ENCODE peak calls at places on chromosomes 11 and 22, in ten cellular contexts. O, E, G, L, J, R, Z, W, Y and H are unnamed samples.

GRCh38 chr11:36352919-36353318 is 56.8 kb downstream of the PRR5L start:
- DNase-seq in E (no peak), Y (peak; percentile 19), G (peak; percentile 33), W (no peak), J (no peak), L (no peak), O (no peak), Z (no peak), R (no peak), H (no peak)

GRCh38 chr11:8006349-8006977 is 19.3 kb downstream of the EIF3F start:
- DNase-seq in E (peak; percentile 66), R (peak; percentile 20), Z (peak; percentile 56), L (peak; percentile 75), W (peak; percentile 82), O (no peak), J (no peak), G (no peak), Y (no peak), H (peak; percentile 91)

GRCh38 chr11:573146-573759 is 3.0 kb upstream of the PHRF1 start:
- DNase-seq in E (no peak), R (no peak), O (no peak), W (no peak), G (no peak), Y (no peak), J (no peak), L (no peak), Z (no peak), H (peak; percentile 77)

GRCh38 chr11:70503878-70504240 is 105.5 kb downstream of the CTTN start:
- DNase-seq in E (no peak), W (no peak), R (peak; percentile 57), L (no peak), Z (no peak), Y (no peak), J (no peak), O (peak; percentile 59), G (no peak), H (peak; percentile 64)

GRCh38 chr11:28616566-28616965 is 508.4 kb downstream of the METTL15 start:
- DNase-seq in R (no peak), J (no peak), O (no peak), L (no peak), Z (no peak), G (no peak), Y (no peak), W (no peak), E (no peak), H (no peak)

GRCh38 chr11:35747638-35748037 is 85.1 kb downstream of the TRIM44 start:
- DNase-seq in O (no peak), L (no peak), R (peak; percentile 84), Z (no peak), G (no peak), W (no peak), E (no peak), J (no peak), Y (no peak), H (no peak)

GRCh38 chr22:19527861-19528417 is 3.7 kb upstream of the CLDN5 start:
- DNase-seq in R (no peak), L (no peak), O (peak; percentile 53), Y (no peak), W (no peak), Z (no peak), G (no peak), J (no peak), E (no peak), H (peak; percentile 97)

GRCh38 chr22:50490531-50491308 is 4.1 kb downstream of the MIOX start:
- DNase-seq in W (no peak), Z (no peak), J (no peak), R (no peak), L (no peak), O (no peak), Y (no peak), G (no peak), E (peak; percentile 33), H (peak; percentile 62)

GRCh38 chr11:60910281-60910687 is 3.7 kb upstream of the TMEM109 start:
- DNase-seq in W (no peak), Z (no peak), O (no peak), G (no peak), Y (no peak), J (no peak), L (no peak), R (no peak), E (peak; percentile 82), H (no peak)

GRCh38 chr11:66317766-66318575 is 1.1 kb upstream of the CD248 start:
- DNase-seq in L (peak; percentile 46), O (no peak), W (peak; percentile 46), J (no peak), G (peak; percentile 39), Z (no peak), R (no peak), E (no peak), Y (peak; percentile 58), H (peak; percentile 88)

GRCh38 chr22:43923631-43924548 is at the start of gene PNPLA3:
- DNase-seq in Z (peak; percentile 90), O (no peak), L (peak; percentile 98), R (peak; percentile 64), E (peak; percentile 88), J (peak; percentile 72), Y (peak; percentile 68), G (peak; percentile 67), W (peak; percentile 95), H (peak; percentile 99)

GRCh38 chr11:68014157-68014965 is 4.2 kb downstream of the ALDH3B1 start:
- DNase-seq in R (no peak), J (no peak), W (peak; percentile 75), L (no peak), E (no peak), G (no peak), Y (no peak), Z (no peak), O (peak; percentile 93), H (peak; percentile 96)

GRCh38 chr22:44437493-44438015 is 60.5 kb downstream of the RTL6 start:
- DNase-seq in Z (no peak), O (no peak), E (no peak), G (no peak), W (peak; percentile 61), Y (no peak), R (no peak), J (no peak), L (no peak), H (peak; percentile 92)

GRCh38 chr11:89182773-89183172 is 5.1 kb downstream of the TYR start:
- DNase-seq in L (no peak), W (peak; percentile 18), J (no peak), Y (no peak), E (no peak), O (no peak), G (no peak), R (no peak), Z (no peak), H (peak; percentile 35)

GRCh38 chr11:69514771-69515170 is 33.3 kb downstream of the LINC01488 start:
- DNase-seq in Z (no peak), Y (no peak), G (no peak), J (no peak), O (peak; percentile 30), E (no peak), W (no peak), L (no peak), R (no peak), H (no peak)

GRCh38 chr11:39541945-39542351 is 1917.5 kb downstream of the LRRC4C start:
- DNase-seq in E (no peak), W (no peak), J (no peak), G (no peak), Y (no peak), R (no peak), O (no peak), Z (no peak), L (no peak), H (peak; percentile 14)

GRCh38 chr11:12402691-12403120 is 25.3 kb downstream of the PARVA start:
- DNase-seq in Y (no peak), R (no peak), J (no peak), O (no peak), Z (no peak), L (no peak), E (no peak), G (no peak), W (no peak), H (no peak)

GRCh38 chr11:124896071-124896750 is 1.5 kb downstream of the ROBO4 start:
- DNase-seq in E (no peak), J (no peak), L (no peak), O (peak; percentile 77), R (no peak), W (no peak), Z (no peak), G (no peak), Y (no peak), H (peak; percentile 43)

GRCh38 chr11:90286640-90287039 is 63.8 kb upstream of the CHORDC1 start:
- DNase-seq in L (no peak), E (no peak), O (no peak), Y (no peak), W (no peak), G (no peak), J (no peak), Z (no peak), R (no peak), H (no peak)

GRCh38 chr22:47788461-47788860 is 1026.0 kb downstream of the TBC1D22A start:
- DNase-seq in L (no peak), Y (no peak), W (no peak), G (no peak), Z (no peak), O (no peak), E (no peak), R (no peak), J (no peak), H (peak; percentile 61)

GRCh38 chr11:62544521-62545436 is 1.8 kb downstream of the AHNAK start:
- DNase-seq in W (no peak), E (peak; percentile 58), Z (no peak), J (no peak), L (no peak), Y (no peak), R (no peak), O (no peak), G (no peak), H (peak; percentile 73)

GRCh38 chr22:49724030-49724892 is 103.4 kb downstream of the BRD1 start:
- DNase-seq in E (no peak), J (peak; percentile 10), O (peak; percentile 90), G (no peak), Z (no peak), R (no peak), L (no peak), W (no peak), Y (no peak), H (peak; percentile 85)

GRCh38 chr11:19769820-19770219 is 57.2 kb downstream of the NAV2 start:
- DNase-seq in L (no peak), W (peak; percentile 69), Z (no peak), Y (no peak), J (no peak), G (no peak), E (no peak), R (no peak), O (no peak), H (peak; percentile 90)

GRCh38 chr11:11220786-11221185 is 132.3 kb downstream of the CSNK2A3 start:
- DNase-seq in W (no peak), O (no peak), L (no peak), G (no peak), R (no peak), E (no peak), Z (no peak), J (no peak), Y (no peak), H (no peak)

GRCh38 chr22:33302049-33302545 is 243.9 kb upstream of the SYN3 start:
- DNase-seq in Y (peak; percentile 6), O (no peak), L (peak; percentile 92), E (peak; percentile 65), G (no peak), J (peak; percentile 29), Z (peak; percentile 73), W (peak; percentile 84), R (no peak), H (peak; percentile 87)

GRCh38 chr11:64378335-64378884 is 19.4 kb downstream of the RPS6KA4 start:
- DNase-seq in W (peak; percentile 32), G (no peak), L (no peak), J (no peak), O (no peak), E (no peak), Y (no peak), Z (no peak), R (no peak), H (peak; percentile 95)

GRCh38 chr11:17596711-17597110 is 49.7 kb downstream of the OTOG start:
- DNase-seq in E (no peak), W (no peak), Z (no peak), R (no peak), L (no peak), O (peak; percentile 74), J (no peak), G (no peak), Y (no peak), H (no peak)

GRCh38 chr11:126059238-126059761 is 3.4 kb downstream of the CDON start:
- DNase-seq in Z (no peak), W (no peak), Y (no peak), J (no peak), L (peak; percentile 28), O (no peak), G (no peak), E (no peak), R (no peak), H (no peak)